ENCODE peak calls at places on chromosome 6, in ten cellular contexts. One of them, this sample, is unnamed.

GRCh38 chr6:54191460-54191859 is 80.2 kb downstream of the MLIP start:
- DNase-seq in body of pancreas: no peak
- DNase-seq in esophagus muscularis mucosa: no peak
- DNase-seq in uterus: no peak
- DNase-seq in gastrocnemius medialis: no peak
- DNase-seq in GM12878: no peak
- DNase-seq in esophagus squamous epithelium: no peak
- DNase-seq in Peyer's patch: no peak
- DNase-seq in heart left ventricle: no peak
- DNase-seq in GM12892: no peak
- DNase-seq in this sample: no peak

GRCh38 chr6:57317060-57317943 is at the start of gene PRIM2:
- DNase-seq in body of pancreas: peak
- DNase-seq in esophagus muscularis mucosa: peak
- DNase-seq in uterus: peak
- DNase-seq in gastrocnemius medialis: peak
- DNase-seq in GM12878: peak
- DNase-seq in esophagus squamous epithelium: peak
- DNase-seq in Peyer's patch: peak
- DNase-seq in heart left ventricle: peak
- DNase-seq in GM12892: peak
- DNase-seq in this sample: peak

GRCh38 chr6:31945507-31946369 is at the start of gene CFB:
- DNase-seq in body of pancreas: peak
- DNase-seq in esophagus muscularis mucosa: peak
- DNase-seq in uterus: peak
- DNase-seq in gastrocnemius medialis: peak
- DNase-seq in GM12878: no peak
- DNase-seq in esophagus squamous epithelium: no peak
- DNase-seq in Peyer's patch: peak
- DNase-seq in heart left ventricle: no peak
- DNase-seq in GM12892: no peak
- DNase-seq in this sample: peak

GRCh38 chr6:147508871-147509608 is 550 bp downstream of the SAMD5 start:
- DNase-seq in body of pancreas: no peak
- DNase-seq in esophagus muscularis mucosa: no peak
- DNase-seq in uterus: peak
- DNase-seq in gastrocnemius medialis: no peak
- DNase-seq in GM12878: no peak
- DNase-seq in esophagus squamous epithelium: no peak
- DNase-seq in Peyer's patch: peak
- DNase-seq in heart left ventricle: peak
- DNase-seq in GM12892: peak
- DNase-seq in this sample: no peak

GRCh38 chr6:113437571-113437970 is 419.6 kb upstream of the MARCKS start:
- DNase-seq in body of pancreas: no peak
- DNase-seq in esophagus muscularis mucosa: no peak
- DNase-seq in uterus: no peak
- DNase-seq in gastrocnemius medialis: no peak
- DNase-seq in GM12878: no peak
- DNase-seq in esophagus squamous epithelium: no peak
- DNase-seq in Peyer's patch: no peak
- DNase-seq in heart left ventricle: no peak
- DNase-seq in GM12892: no peak
- DNase-seq in this sample: no peak

GRCh38 chr6:70312165-70312564 is 9.3 kb upstream of the COL9A1 start:
- DNase-seq in body of pancreas: no peak
- DNase-seq in esophagus muscularis mucosa: no peak
- DNase-seq in uterus: no peak
- DNase-seq in gastrocnemius medialis: no peak
- DNase-seq in GM12878: peak
- DNase-seq in esophagus squamous epithelium: no peak
- DNase-seq in Peyer's patch: no peak
- DNase-seq in heart left ventricle: no peak
- DNase-seq in GM12892: no peak
- DNase-seq in this sample: peak

GRCh38 chr6:17178301-17178700 is 76.5 kb downstream of the STMND1 start:
- DNase-seq in body of pancreas: no peak
- DNase-seq in esophagus muscularis mucosa: no peak
- DNase-seq in uterus: no peak
- DNase-seq in gastrocnemius medialis: no peak
- DNase-seq in GM12878: no peak
- DNase-seq in esophagus squamous epithelium: no peak
- DNase-seq in Peyer's patch: no peak
- DNase-seq in heart left ventricle: no peak
- DNase-seq in GM12892: no peak
- DNase-seq in this sample: no peak

GRCh38 chr6:10373642-10374359 is 41.1 kb downstream of the TFAP2A start:
- DNase-seq in body of pancreas: no peak
- DNase-seq in esophagus muscularis mucosa: no peak
- DNase-seq in uterus: no peak
- DNase-seq in gastrocnemius medialis: no peak
- DNase-seq in GM12878: no peak
- DNase-seq in esophagus squamous epithelium: no peak
- DNase-seq in Peyer's patch: no peak
- DNase-seq in heart left ventricle: no peak
- DNase-seq in GM12892: no peak
- DNase-seq in this sample: no peak

GRCh38 chr6:89640804-89641203 is 2.3 kb upstream of the LYRM2 start:
- DNase-seq in body of pancreas: no peak
- DNase-seq in esophagus muscularis mucosa: no peak
- DNase-seq in uterus: no peak
- DNase-seq in gastrocnemius medialis: no peak
- DNase-seq in GM12878: no peak
- DNase-seq in esophagus squamous epithelium: no peak
- DNase-seq in Peyer's patch: no peak
- DNase-seq in heart left ventricle: no peak
- DNase-seq in GM12892: no peak
- DNase-seq in this sample: no peak

GRCh38 chr6:166934174-166934573 is 22.2 kb downstream of the RNASET2 start:
- DNase-seq in body of pancreas: no peak
- DNase-seq in esophagus muscularis mucosa: no peak
- DNase-seq in uterus: no peak
- DNase-seq in gastrocnemius medialis: no peak
- DNase-seq in GM12878: no peak
- DNase-seq in esophagus squamous epithelium: no peak
- DNase-seq in Peyer's patch: no peak
- DNase-seq in heart left ventricle: no peak
- DNase-seq in GM12892: no peak
- DNase-seq in this sample: no peak

GRCh38 chr6:53313784-53314382 is 34.9 kb downstream of the ELOVL5 start:
- DNase-seq in body of pancreas: no peak
- DNase-seq in esophagus muscularis mucosa: no peak
- DNase-seq in uterus: no peak
- DNase-seq in gastrocnemius medialis: no peak
- DNase-seq in GM12878: no peak
- DNase-seq in esophagus squamous epithelium: no peak
- DNase-seq in Peyer's patch: no peak
- DNase-seq in heart left ventricle: no peak
- DNase-seq in GM12892: no peak
- DNase-seq in this sample: no peak

GRCh38 chr6:151451950-151452749 is at the start of gene RMND1:
- DNase-seq in body of pancreas: peak
- DNase-seq in esophagus muscularis mucosa: peak
- DNase-seq in uterus: peak
- DNase-seq in gastrocnemius medialis: peak
- DNase-seq in GM12878: peak
- DNase-seq in esophagus squamous epithelium: peak
- DNase-seq in Peyer's patch: peak
- DNase-seq in heart left ventricle: peak
- DNase-seq in GM12892: peak
- DNase-seq in this sample: peak
- TF ChIP-seq POLR2A in body of pancreas: peak
- TF ChIP-seq POLR2A in esophagus muscularis mucosa: peak
- TF ChIP-seq POLR2A in uterus: peak
- TF ChIP-seq POLR2A in gastrocnemius medialis: peak
- TF ChIP-seq POLR2A in GM12878: peak
- TF ChIP-seq POLR2A in esophagus squamous epithelium: peak
- TF ChIP-seq POLR2A in Peyer's patch: peak
- TF ChIP-seq POLR2A in heart left ventricle: no peak
- TF ChIP-seq POLR2A in GM12892: peak
- TF ChIP-seq POLR2A in this sample: peak

GRCh38 chr6:121437861-121438651 is 2.6 kb downstream of the GJA1 start:
- DNase-seq in body of pancreas: peak
- DNase-seq in esophagus muscularis mucosa: no peak
- DNase-seq in uterus: no peak
- DNase-seq in gastrocnemius medialis: no peak
- DNase-seq in GM12878: no peak
- DNase-seq in esophagus squamous epithelium: no peak
- DNase-seq in Peyer's patch: no peak
- DNase-seq in heart left ventricle: no peak
- DNase-seq in GM12892: no peak
- DNase-seq in this sample: no peak
- TF ChIP-seq POLR2A in body of pancreas: no peak
- TF ChIP-seq POLR2A in esophagus muscularis mucosa: peak
- TF ChIP-seq POLR2A in uterus: peak
- TF ChIP-seq POLR2A in gastrocnemius medialis: no peak
- TF ChIP-seq POLR2A in GM12878: no peak
- TF ChIP-seq POLR2A in esophagus squamous epithelium: no peak
- TF ChIP-seq POLR2A in Peyer's patch: no peak
- TF ChIP-seq POLR2A in heart left ventricle: no peak
- TF ChIP-seq POLR2A in GM12892: no peak
- TF ChIP-seq POLR2A in this sample: no peak

GRCh38 chr6:2839195-2839981 is 2.3 kb downstream of the SERPINB1 start:
- DNase-seq in body of pancreas: peak
- DNase-seq in esophagus muscularis mucosa: peak
- DNase-seq in uterus: no peak
- DNase-seq in gastrocnemius medialis: no peak
- DNase-seq in GM12878: no peak
- DNase-seq in esophagus squamous epithelium: no peak
- DNase-seq in Peyer's patch: peak
- DNase-seq in heart left ventricle: peak
- DNase-seq in GM12892: no peak
- DNase-seq in this sample: no peak

GRCh38 chr6:2840794-2841061 is 935 bp downstream of the SERPINB1 start:
- DNase-seq in body of pancreas: no peak
- DNase-seq in esophagus muscularis mucosa: no peak
- DNase-seq in uterus: no peak
- DNase-seq in gastrocnemius medialis: no peak
- DNase-seq in GM12878: no peak
- DNase-seq in esophagus squamous epithelium: no peak
- DNase-seq in Peyer's patch: peak
- DNase-seq in heart left ventricle: no peak
- DNase-seq in GM12892: no peak
- DNase-seq in this sample: no peak

GRCh38 chr6:2841264-2842138 is at the start of gene SERPINB1:
- DNase-seq in body of pancreas: peak
- DNase-seq in esophagus muscularis mucosa: peak
- DNase-seq in uterus: peak
- DNase-seq in gastrocnemius medialis: peak
- DNase-seq in GM12878: no peak
- DNase-seq in esophagus squamous epithelium: peak
- DNase-seq in Peyer's patch: peak
- DNase-seq in heart left ventricle: peak
- DNase-seq in GM12892: no peak
- DNase-seq in this sample: peak

GRCh38 chr6:2842139-2842552 is 483 bp upstream of the SERPINB1 start:
- DNase-seq in body of pancreas: no peak
- DNase-seq in esophagus muscularis mucosa: peak
- DNase-seq in uterus: no peak
- DNase-seq in gastrocnemius medialis: no peak
- DNase-seq in GM12878: no peak
- DNase-seq in esophagus squamous epithelium: no peak
- DNase-seq in Peyer's patch: no peak
- DNase-seq in heart left ventricle: no peak
- DNase-seq in GM12892: no peak
- DNase-seq in this sample: no peak

DNA sequence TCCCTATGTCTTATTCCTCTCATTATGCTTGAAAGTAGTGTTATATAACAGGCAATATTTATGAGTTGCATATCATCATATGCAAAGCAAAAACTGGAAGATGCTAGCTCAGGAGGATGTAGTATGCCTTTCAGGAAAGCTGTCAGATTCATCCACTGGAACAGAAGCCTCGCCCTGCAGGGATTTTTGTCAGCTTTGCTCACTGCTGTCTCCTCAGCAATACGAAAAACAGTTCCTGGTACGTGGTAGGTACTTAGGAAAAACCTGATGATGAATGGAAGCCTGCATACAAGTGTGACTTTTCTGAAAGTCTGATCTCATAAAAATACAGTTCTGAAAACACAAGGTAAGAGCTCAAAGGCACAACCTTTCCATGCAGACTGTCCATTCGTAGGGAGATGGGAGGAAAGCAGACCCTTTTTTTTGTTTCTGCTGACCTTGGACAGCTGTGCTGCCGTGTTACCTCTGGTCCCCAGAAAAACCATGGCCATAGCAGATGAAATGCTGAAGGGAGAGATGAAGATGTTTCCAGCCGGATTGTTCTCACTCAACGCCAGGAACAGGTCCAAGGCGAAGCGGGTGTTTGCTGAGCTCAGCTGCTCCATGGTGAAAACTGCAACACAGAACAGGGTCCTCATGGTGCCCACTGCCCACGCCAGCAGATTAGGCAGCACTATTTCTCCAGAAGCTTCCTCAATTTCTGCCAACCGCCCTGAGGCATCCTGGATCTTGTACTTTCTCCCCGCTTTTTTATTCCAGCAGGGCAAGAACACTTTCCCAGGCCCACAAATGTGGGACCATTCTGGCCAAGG is 1.5 kb downstream of the SERPINB1 start:
- DNase-seq in body of pancreas: no peak
- DNase-seq in esophagus muscularis mucosa: peak
- DNase-seq in uterus: no peak
- DNase-seq in gastrocnemius medialis: no peak
- DNase-seq in GM12878: no peak
- DNase-seq in esophagus squamous epithelium: no peak
- DNase-seq in Peyer's patch: peak
- DNase-seq in heart left ventricle: no peak
- DNase-seq in GM12892: no peak
- DNase-seq in this sample: no peak
- TF ChIP-seq POLR2A in body of pancreas: no peak
- TF ChIP-seq POLR2A in esophagus muscularis mucosa: no peak
- TF ChIP-seq POLR2A in uterus: no peak
- TF ChIP-seq POLR2A in gastrocnemius medialis: no peak
- TF ChIP-seq POLR2A in GM12878: no peak
- TF ChIP-seq POLR2A in esophagus squamous epithelium: no peak
- TF ChIP-seq POLR2A in Peyer's patch: no peak
- TF ChIP-seq POLR2A in heart left ventricle: no peak
- TF ChIP-seq POLR2A in GM12892: no peak
- TF ChIP-seq POLR2A in this sample: no peak

GRCh38 chr6:29009358-29009757 is 4.2 kb upstream of the ZNF311 start:
- DNase-seq in body of pancreas: no peak
- DNase-seq in esophagus muscularis mucosa: no peak
- DNase-seq in uterus: no peak
- DNase-seq in gastrocnemius medialis: no peak
- DNase-seq in GM12878: no peak
- DNase-seq in esophagus squamous epithelium: no peak
- DNase-seq in Peyer's patch: no peak
- DNase-seq in heart left ventricle: no peak
- DNase-seq in GM12892: no peak
- DNase-seq in this sample: no peak

GRCh38 chr6:29011276-29011734 is 6.2 kb upstream of the ZNF311 start:
- DNase-seq in body of pancreas: peak
- DNase-seq in esophagus muscularis mucosa: no peak
- DNase-seq in uterus: peak
- DNase-seq in gastrocnemius medialis: no peak
- DNase-seq in GM12878: no peak
- DNase-seq in esophagus squamous epithelium: no peak
- DNase-seq in Peyer's patch: no peak
- DNase-seq in heart left ventricle: no peak
- DNase-seq in GM12892: no peak
- DNase-seq in this sample: peak

GRCh38 chr6:29008089-29008488 is 3.0 kb upstream of the ZNF311 start:
- DNase-seq in body of pancreas: no peak
- DNase-seq in esophagus muscularis mucosa: no peak
- DNase-seq in uterus: no peak
- DNase-seq in gastrocnemius medialis: no peak
- DNase-seq in GM12878: no peak
- DNase-seq in esophagus squamous epithelium: no peak
- DNase-seq in Peyer's patch: no peak
- DNase-seq in heart left ventricle: no peak
- DNase-seq in GM12892: no peak
- DNase-seq in this sample: no peak

GRCh38 chr6:29005183-29005885 is at the start of gene ZNF311:
- DNase-seq in body of pancreas: peak
- DNase-seq in esophagus muscularis mucosa: no peak
- DNase-seq in uterus: peak
- DNase-seq in gastrocnemius medialis: no peak
- DNase-seq in GM12878: no peak
- DNase-seq in esophagus squamous epithelium: no peak
- DNase-seq in Peyer's patch: peak
- DNase-seq in heart left ventricle: no peak
- DNase-seq in GM12892: no peak
- DNase-seq in this sample: peak
- TF ChIP-seq POLR2A in body of pancreas: peak
- TF ChIP-seq POLR2A in esophagus muscularis mucosa: no peak
- TF ChIP-seq POLR2A in uterus: no peak
- TF ChIP-seq POLR2A in gastrocnemius medialis: no peak
- TF ChIP-seq POLR2A in GM12878: no peak
- TF ChIP-seq POLR2A in esophagus squamous epithelium: no peak
- TF ChIP-seq POLR2A in Peyer's patch: no peak
- TF ChIP-seq POLR2A in heart left ventricle: no peak
- TF ChIP-seq POLR2A in GM12892: no peak
- TF ChIP-seq POLR2A in this sample: no peak

This sample was measured in H54.